ENCODE peak calls at places on chromosomes 6 and 20, in ten cellular contexts. I, K, G, C, V, Z, W, Q, P and J are unnamed samples.
A peak's percentile ranks its signal among the peaks of the same experiment; 100 is the strongest.

GRCh38 chr20:13029687-13030510 is 21.1 kb downstream of the SPTLC3 start:
- DNase-seq in I (peak; percentile 43), K (no peak), G (no peak), C (peak; percentile 12), V (peak; percentile 68), Z (peak; percentile 16), W (peak; percentile 67), Q (peak; percentile 63), P (no peak), J (peak; percentile 20)

GRCh38 chr6:143731789-143732188 is 54.0 kb downstream of the PHACTR2 start:
- DNase-seq in I (no peak), K (no peak), G (no peak), C (no peak), V (no peak), Z (no peak), W (no peak), Q (no peak), P (no peak), J (no peak)

GRCh38 chr20:62996596-62996982 is 10.2 kb downstream of the BHLHE23 start:
- DNase-seq in I (no peak), K (no peak), G (no peak), C (no peak), V (no peak), Z (no peak), W (no peak), Q (no peak), P (no peak), J (no peak)

GRCh38 chr6:46473866-46474265 is 17.4 kb downstream of the RCAN2 start:
- DNase-seq in I (no peak), K (no peak), G (no peak), C (no peak), V (no peak), Z (no peak), W (no peak), Q (no peak), P (no peak), J (no peak)

GRCh38 chr6:55578537-55579363 is at the start of gene HMGCLL1:
- DNase-seq in I (peak; percentile 54), K (no peak), G (no peak), C (no peak), V (peak; percentile 53), Z (peak; percentile 12), W (peak; percentile 31), Q (peak; percentile 79), P (no peak), J (peak; percentile 20)

GRCh38 chr6:43949451-43950110 is 177.7 kb downstream of the MRPL14 start:
- DNase-seq in I (no peak), K (no peak), G (no peak), C (no peak), V (no peak), Z (no peak), W (no peak), Q (no peak), P (no peak), J (no peak)

GRCh38 chr6:164331026-164331425 is 916.5 kb downstream of the QKI start:
- DNase-seq in I (no peak), K (no peak), G (no peak), C (no peak), V (no peak), Z (no peak), W (no peak), Q (no peak), P (no peak), J (no peak)

GRCh38 chr6:137637161-137637560 is 143.0 kb upstream of the OLIG3 start:
- DNase-seq in I (no peak), K (no peak), G (no peak), C (no peak), V (peak; percentile 61), Z (peak; percentile 13), W (no peak), Q (no peak), P (no peak), J (peak; percentile 25)

GRCh38 chr6:31225735-31226134 is 46.2 kb downstream of the HLA-C start:
- DNase-seq in I (no peak), K (no peak), G (no peak), C (no peak), V (no peak), Z (no peak), W (no peak), Q (no peak), P (no peak), J (no peak)

GRCh38 chr6:30767158-30767943 is 23.0 kb upstream of the IER3 start:
- DNase-seq in I (no peak), K (no peak), G (no peak), C (no peak), V (no peak), Z (peak; percentile 18), W (no peak), Q (no peak), P (no peak), J (no peak)

GRCh38 chr6:34657307-34657978 is 39.1 kb downstream of the ILRUN start:
- DNase-seq in I (no peak), K (no peak), G (no peak), C (no peak), V (no peak), Z (peak; percentile 63), W (peak; percentile 60), Q (peak; percentile 73), P (peak; percentile 71), J (peak; percentile 61)

DNA sequence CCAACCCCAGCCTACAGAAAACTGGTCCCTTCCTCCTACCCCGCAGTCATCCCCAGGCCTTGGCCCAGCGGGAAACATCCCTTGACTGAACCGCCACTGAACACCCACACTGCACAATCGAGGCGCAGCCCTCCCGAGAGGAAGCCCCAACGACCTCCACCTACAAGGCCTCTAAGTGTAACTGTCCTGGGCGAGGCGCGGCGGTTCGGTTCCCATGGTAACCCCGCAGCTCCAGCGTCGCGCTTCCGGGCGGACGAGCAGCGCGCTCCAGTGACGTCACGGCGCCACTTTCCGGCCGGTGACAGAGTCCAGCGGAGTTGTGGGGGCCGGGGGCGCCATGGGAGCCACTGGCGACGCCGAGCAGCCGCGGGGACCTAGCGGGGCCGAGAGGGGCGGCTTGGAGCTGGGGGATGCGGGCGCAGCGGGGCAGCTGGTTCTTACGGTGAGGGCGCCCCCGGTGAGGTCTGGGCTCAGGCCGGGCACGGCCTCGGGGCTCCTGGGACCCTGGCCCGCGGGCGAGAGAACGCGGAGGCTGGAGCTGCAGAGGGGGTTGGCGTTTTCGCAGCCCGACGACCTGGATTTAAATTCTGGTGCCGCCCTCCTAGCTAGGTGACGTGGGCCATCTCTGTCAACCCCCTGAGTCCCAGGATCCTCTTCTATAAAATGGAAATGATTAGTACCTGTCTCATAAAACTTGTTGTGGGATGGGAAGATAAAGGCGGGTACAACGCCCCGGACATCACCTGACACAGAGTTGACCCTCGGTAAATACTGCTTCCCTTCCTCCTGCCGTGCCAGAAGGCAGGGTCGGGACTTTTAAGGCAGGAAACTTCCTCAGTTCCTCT is at the start of the genes DNTTIP1 and WFDC3:
- DNase-seq in I (peak; percentile 51), K (peak; percentile 43), G (peak; percentile 97), C (peak; percentile 80), V (peak; percentile 94), Z (peak; percentile 92), W (peak; percentile 76), Q (peak; percentile 96), P (peak; percentile 90), J (peak; percentile 88)
- TF ChIP-seq CTCF in I (no peak), K (no peak), G (no peak), C (no peak), V (no peak), Z (no peak), W (no peak), Q (no peak), P (peak; percentile 14), J (no peak)

DNA sequence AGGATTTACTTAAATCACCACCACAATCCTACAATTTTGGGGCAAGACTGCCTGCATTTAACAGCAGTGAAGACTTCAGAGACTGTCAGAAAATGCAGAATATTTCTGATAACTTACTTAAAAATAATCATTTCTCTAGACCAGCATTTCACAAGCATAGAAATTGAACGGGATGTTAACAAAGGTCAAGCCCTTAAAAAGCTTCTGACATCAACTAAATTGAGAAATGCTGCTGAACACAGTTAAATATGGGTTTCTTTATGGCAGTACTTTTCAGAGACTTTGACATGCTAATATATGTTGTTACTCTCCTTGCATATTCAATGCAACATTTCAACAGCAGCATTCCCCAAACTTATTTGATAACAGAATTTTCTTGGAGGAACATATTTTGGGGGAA is 84.5 kb downstream of the KIF13A start:
- DNase-seq in I (no peak), K (no peak), G (no peak), C (no peak), V (no peak), Z (no peak), W (no peak), Q (no peak), P (no peak), J (no peak)
- H3K4me1 ChIP-seq in I (peaks cover 4% of the 10 kb centered on the region), K (peaks cover 60% of the 10 kb centered on the region), G (peaks cover 6% of the 10 kb centered on the region), C (peaks cover 6% of the 10 kb centered on the region), V (peaks cover 23% of the 10 kb centered on the region), Z (peaks cover 18% of the 10 kb centered on the region), W (peaks cover 36% of the 10 kb centered on the region), Q (peaks cover 57% of the 10 kb centered on the region), P (no peaks in the 10 kb centered on the region), J (peaks cover 67% of the 10 kb centered on the region)

GRCh38 chr6:113907107-113907506 is 50.0 kb downstream of the MARCKS start:
- DNase-seq in I (no peak), K (no peak), G (no peak), C (no peak), V (no peak), Z (no peak), W (no peak), Q (no peak), P (no peak), J (no peak)

GRCh38 chr6:113901482-113901881 is 44.3 kb downstream of the MARCKS start:
- DNase-seq in I (no peak), K (no peak), G (no peak), C (no peak), V (no peak), Z (no peak), W (no peak), Q (no peak), P (no peak), J (no peak)

GRCh38 chr6:113908801-113909200 is 51.7 kb downstream of the MARCKS start:
- DNase-seq in I (no peak), K (no peak), G (no peak), C (no peak), V (no peak), Z (no peak), W (no peak), Q (no peak), P (no peak), J (no peak)

GRCh38 chr6:113909224-113909856 is 52.2 kb downstream of the MARCKS start:
- DNase-seq in I (peak; percentile 7), K (no peak), G (no peak), C (peak; percentile 36), V (no peak), Z (no peak), W (peak; percentile 32), Q (no peak), P (no peak), J (no peak)

GRCh38 chr6:113903666-113904330 is 46.7 kb downstream of the MARCKS start:
- DNase-seq in I (no peak), K (no peak), G (peak; percentile 76), C (no peak), V (no peak), Z (peak; percentile 25), W (no peak), Q (peak; percentile 72), P (peak; percentile 40), J (no peak)
- TF ChIP-seq POLR2A in I (no peak), K (no peak), G (peak; percentile 2), C (no peak), V (no peak), Z (no peak), W (no peak), Q (no peak), P (no peak), J (no peak)

DNA sequence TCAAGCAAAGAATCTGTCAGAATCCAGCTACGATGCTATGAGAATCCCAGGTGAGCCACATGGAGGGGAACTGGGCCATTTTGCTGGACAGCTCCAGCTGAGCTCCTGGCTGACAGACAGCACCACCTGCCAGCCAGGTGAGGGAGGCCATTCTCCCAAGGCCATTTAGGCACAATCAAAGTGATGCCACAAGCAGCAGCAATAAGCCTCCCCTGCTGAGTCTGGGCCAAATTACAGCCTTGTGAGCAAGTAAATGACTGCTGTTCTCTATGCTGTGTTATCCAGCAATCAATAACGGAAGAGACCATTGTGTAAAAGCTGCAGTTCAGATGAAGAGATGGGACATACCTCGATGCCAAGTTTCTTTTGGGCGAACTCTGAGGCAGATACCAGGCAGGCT is 14.1 kb upstream of the SCGN start:
- DNase-seq in I (peak; percentile 34), K (no peak), G (no peak), C (no peak), V (no peak), Z (no peak), W (no peak), Q (no peak), P (no peak), J (no peak)
- TF ChIP-seq CTCF in I (peak; percentile 61), K (no peak), G (no peak), C (peak; percentile 4), V (no peak), Z (no peak), W (no peak), Q (no peak), P (no peak), J (no peak)